ENCODE peak calls at places on chromosome 16, in nine cellular contexts. One of them, this sample, is unnamed. For H3K9me3, the result is how much of the 10 kb centered on the place peaks cover.

GRCh38 chr16:65601781-65602180 is 479.9 kb upstream of the CDH11 start:
- DNase-seq in breast epithelium: no peak
- DNase-seq in body of pancreas: no peak
- DNase-seq in A549: no peak
- DNase-seq in esophagus squamous epithelium: no peak
- DNase-seq in HCT116: no peak
- DNase-seq in endothelial cell of umbilical vein: no peak
- DNase-seq in ovary: no peak
- DNase-seq in suprapubic skin: no peak
- DNase-seq in this sample: peak

GRCh38 chr16:62954144-62955032 is 918.1 kb upstream of the CDH8 start:
- DNase-seq in breast epithelium: no peak
- DNase-seq in body of pancreas: no peak
- DNase-seq in A549: no peak
- DNase-seq in esophagus squamous epithelium: no peak
- DNase-seq in HCT116: no peak
- DNase-seq in endothelial cell of umbilical vein: no peak
- DNase-seq in ovary: no peak
- DNase-seq in suprapubic skin: no peak
- DNase-seq in this sample: no peak

GRCh38 chr16:404971-405486 is 3.3 kb downstream of the DECR2 start:
- DNase-seq in breast epithelium: no peak
- DNase-seq in body of pancreas: no peak
- DNase-seq in A549: no peak
- DNase-seq in esophagus squamous epithelium: no peak
- DNase-seq in HCT116: no peak
- DNase-seq in endothelial cell of umbilical vein: no peak
- DNase-seq in ovary: no peak
- DNase-seq in suprapubic skin: no peak
- DNase-seq in this sample: no peak

GRCh38 chr16:60142991-60143705 is 1409.0 kb upstream of the GOT2 start:
- DNase-seq in breast epithelium: no peak
- DNase-seq in body of pancreas: no peak
- DNase-seq in A549: no peak
- DNase-seq in esophagus squamous epithelium: no peak
- DNase-seq in HCT116: no peak
- DNase-seq in endothelial cell of umbilical vein: peak
- DNase-seq in ovary: no peak
- DNase-seq in suprapubic skin: no peak
- DNase-seq in this sample: no peak

GRCh38 chr16:73228649-73229048 is 180.7 kb upstream of the ZFHX3 start:
- DNase-seq in breast epithelium: no peak
- DNase-seq in body of pancreas: no peak
- DNase-seq in A549: no peak
- DNase-seq in esophagus squamous epithelium: no peak
- DNase-seq in HCT116: no peak
- DNase-seq in endothelial cell of umbilical vein: peak
- DNase-seq in ovary: no peak
- DNase-seq in suprapubic skin: no peak
- DNase-seq in this sample: no peak

GRCh38 chr16:78437352-78437968 is 338.0 kb downstream of the WWOX start:
- DNase-seq in breast epithelium: no peak
- DNase-seq in body of pancreas: peak
- DNase-seq in A549: peak
- DNase-seq in esophagus squamous epithelium: no peak
- DNase-seq in HCT116: no peak
- DNase-seq in endothelial cell of umbilical vein: peak
- DNase-seq in ovary: peak
- DNase-seq in suprapubic skin: no peak
- DNase-seq in this sample: peak

GRCh38 chr16:79664407-79664806 is 63.9 kb upstream of the MAF start:
- DNase-seq in breast epithelium: no peak
- DNase-seq in body of pancreas: no peak
- DNase-seq in A549: no peak
- DNase-seq in esophagus squamous epithelium: no peak
- DNase-seq in HCT116: no peak
- DNase-seq in endothelial cell of umbilical vein: no peak
- DNase-seq in ovary: no peak
- DNase-seq in suprapubic skin: no peak
- DNase-seq in this sample: no peak

GRCh38 chr16:80663078-80663477 is 122.3 kb downstream of the DYNLRB2 start:
- DNase-seq in breast epithelium: no peak
- DNase-seq in body of pancreas: no peak
- DNase-seq in A549: no peak
- DNase-seq in esophagus squamous epithelium: no peak
- DNase-seq in HCT116: no peak
- DNase-seq in endothelial cell of umbilical vein: no peak
- DNase-seq in ovary: no peak
- DNase-seq in suprapubic skin: no peak
- DNase-seq in this sample: no peak

GRCh38 chr16:83996481-83997252 is 28.6 kb downstream of the NECAB2 start:
- DNase-seq in breast epithelium: no peak
- DNase-seq in body of pancreas: no peak
- DNase-seq in A549: peak
- DNase-seq in esophagus squamous epithelium: no peak
- DNase-seq in HCT116: no peak
- DNase-seq in endothelial cell of umbilical vein: no peak
- DNase-seq in ovary: no peak
- DNase-seq in suprapubic skin: no peak
- DNase-seq in this sample: no peak

GRCh38 chr16:165539-166374 is at the start of gene HBM:
- DNase-seq in breast epithelium: no peak
- DNase-seq in body of pancreas: no peak
- DNase-seq in A549: no peak
- DNase-seq in esophagus squamous epithelium: no peak
- DNase-seq in HCT116: no peak
- DNase-seq in endothelial cell of umbilical vein: no peak
- DNase-seq in ovary: no peak
- DNase-seq in suprapubic skin: no peak
- DNase-seq in this sample: no peak

GRCh38 chr16:82631701-82632685 is 5.2 kb downstream of the CDH13 start:
- DNase-seq in breast epithelium: no peak
- DNase-seq in body of pancreas: no peak
- DNase-seq in A549: no peak
- DNase-seq in esophagus squamous epithelium: no peak
- DNase-seq in HCT116: no peak
- DNase-seq in endothelial cell of umbilical vein: no peak
- DNase-seq in ovary: no peak
- DNase-seq in suprapubic skin: no peak
- DNase-seq in this sample: no peak

GRCh38 chr16:16996830-16997229 is 473.9 kb downstream of the XYLT1 start:
- DNase-seq in breast epithelium: no peak
- DNase-seq in body of pancreas: no peak
- DNase-seq in A549: no peak
- DNase-seq in esophagus squamous epithelium: no peak
- DNase-seq in HCT116: no peak
- DNase-seq in endothelial cell of umbilical vein: no peak
- DNase-seq in ovary: no peak
- DNase-seq in suprapubic skin: no peak
- DNase-seq in this sample: no peak

GRCh38 chr16:1102921-1103648 is 7.0 kb upstream of the C1QTNF8 start:
- DNase-seq in breast epithelium: no peak
- DNase-seq in body of pancreas: peak
- DNase-seq in A549: peak
- DNase-seq in esophagus squamous epithelium: no peak
- DNase-seq in HCT116: no peak
- DNase-seq in endothelial cell of umbilical vein: peak
- DNase-seq in ovary: peak
- DNase-seq in suprapubic skin: no peak
- DNase-seq in this sample: no peak

DNA sequence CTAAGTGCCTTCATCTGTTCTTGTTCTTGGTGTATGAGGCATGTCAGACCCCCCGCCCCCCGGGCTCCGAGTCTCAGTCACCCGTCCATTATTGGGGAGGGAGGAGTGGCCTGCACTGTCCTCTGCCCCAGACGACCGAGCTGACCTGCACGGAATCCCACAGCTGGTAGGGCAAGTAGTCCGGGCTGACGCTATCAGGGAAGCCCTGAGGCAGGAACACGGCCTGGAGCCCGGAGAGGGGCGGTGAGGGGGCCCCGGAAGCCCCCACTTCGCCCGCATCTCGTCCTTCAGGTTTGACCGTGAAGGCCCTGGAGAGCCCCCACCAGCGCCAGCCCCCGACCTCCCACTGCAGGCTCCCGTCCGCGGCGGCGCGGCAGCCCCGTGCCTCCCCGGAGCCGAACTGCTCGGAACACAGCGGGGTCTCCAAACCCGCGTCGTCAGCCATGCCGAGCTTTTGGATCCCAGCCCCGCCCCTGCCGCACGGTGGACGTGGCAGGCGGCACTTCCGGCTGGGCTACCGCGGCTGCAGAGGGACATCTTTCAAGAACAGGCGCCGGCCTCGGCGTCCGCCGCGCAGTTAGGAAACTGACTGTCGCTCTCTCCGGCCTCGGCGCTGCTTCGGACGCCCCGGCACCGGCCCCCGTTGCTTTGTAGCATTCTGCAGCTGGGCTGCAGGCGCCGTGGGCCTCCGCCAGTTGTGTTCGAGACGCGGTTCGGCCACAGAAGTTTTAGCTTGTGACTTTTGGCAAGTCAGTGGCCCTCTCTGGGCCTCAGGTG is at the start of gene RUSF1:
- DNase-seq in breast epithelium: peak
- DNase-seq in body of pancreas: peak
- DNase-seq in A549: peak
- DNase-seq in esophagus squamous epithelium: peak
- DNase-seq in HCT116: peak
- DNase-seq in endothelial cell of umbilical vein: peak
- DNase-seq in ovary: peak
- DNase-seq in suprapubic skin: peak
- DNase-seq in this sample: peak
- TF ChIP-seq POLR2A in breast epithelium: peak
- TF ChIP-seq POLR2A in body of pancreas: peak
- TF ChIP-seq POLR2A in A549: peak
- TF ChIP-seq POLR2A in esophagus squamous epithelium: peak
- TF ChIP-seq POLR2A in HCT116: peak
- TF ChIP-seq POLR2A in endothelial cell of umbilical vein: peak
- TF ChIP-seq POLR2A in ovary: peak
- TF ChIP-seq POLR2A in suprapubic skin: peak
- TF ChIP-seq POLR2A in this sample: peak

GRCh38 chr16:27689711-27690110 is 139.8 kb downstream of the KATNIP start:
- DNase-seq in breast epithelium: no peak
- DNase-seq in body of pancreas: no peak
- DNase-seq in A549: no peak
- DNase-seq in esophagus squamous epithelium: no peak
- DNase-seq in HCT116: no peak
- DNase-seq in endothelial cell of umbilical vein: no peak
- DNase-seq in ovary: no peak
- DNase-seq in suprapubic skin: no peak
- DNase-seq in this sample: no peak

GRCh38 chr16:27692576-27692975 is 142.6 kb downstream of the KATNIP start:
- DNase-seq in breast epithelium: no peak
- DNase-seq in body of pancreas: no peak
- DNase-seq in A549: no peak
- DNase-seq in esophagus squamous epithelium: no peak
- DNase-seq in HCT116: no peak
- DNase-seq in endothelial cell of umbilical vein: no peak
- DNase-seq in ovary: no peak
- DNase-seq in suprapubic skin: no peak
- DNase-seq in this sample: no peak

GRCh38 chr16:27687605-27688004 is 137.7 kb downstream of the KATNIP start:
- DNase-seq in breast epithelium: no peak
- DNase-seq in body of pancreas: no peak
- DNase-seq in A549: no peak
- DNase-seq in esophagus squamous epithelium: no peak
- DNase-seq in HCT116: no peak
- DNase-seq in endothelial cell of umbilical vein: no peak
- DNase-seq in ovary: no peak
- DNase-seq in suprapubic skin: no peak
- DNase-seq in this sample: no peak

GRCh38 chr16:27691717-27692116 is 141.8 kb downstream of the KATNIP start:
- DNase-seq in breast epithelium: no peak
- DNase-seq in body of pancreas: no peak
- DNase-seq in A549: no peak
- DNase-seq in esophagus squamous epithelium: no peak
- DNase-seq in HCT116: no peak
- DNase-seq in endothelial cell of umbilical vein: no peak
- DNase-seq in ovary: no peak
- DNase-seq in suprapubic skin: no peak
- DNase-seq in this sample: no peak

GRCh38 chr16:27690604-27691003 is 140.7 kb downstream of the KATNIP start:
- DNase-seq in breast epithelium: no peak
- DNase-seq in body of pancreas: no peak
- DNase-seq in A549: no peak
- DNase-seq in esophagus squamous epithelium: no peak
- DNase-seq in HCT116: peak
- DNase-seq in endothelial cell of umbilical vein: peak
- DNase-seq in ovary: no peak
- DNase-seq in suprapubic skin: no peak
- DNase-seq in this sample: no peak
- TF ChIP-seq CTCF in breast epithelium: no peak
- TF ChIP-seq CTCF in body of pancreas: peak
- TF ChIP-seq CTCF in A549: peak
- TF ChIP-seq CTCF in esophagus squamous epithelium: peak
- TF ChIP-seq CTCF in HCT116: peak
- TF ChIP-seq CTCF in endothelial cell of umbilical vein: peak
- TF ChIP-seq CTCF in ovary: no peak
- TF ChIP-seq CTCF in suprapubic skin: peak
- TF ChIP-seq CTCF in this sample: no peak

GRCh38 chr16:35150805-35151312 is 1691.4 kb downstream of the TP53TG3F start:
- DNase-seq in breast epithelium: no peak
- DNase-seq in body of pancreas: no peak
- DNase-seq in A549: no peak
- DNase-seq in esophagus squamous epithelium: no peak
- DNase-seq in HCT116: no peak
- DNase-seq in endothelial cell of umbilical vein: no peak
- DNase-seq in ovary: no peak
- DNase-seq in suprapubic skin: no peak
- DNase-seq in this sample: peak
- H3K9me3 ChIP-seq in breast epithelium: under half
- H3K9me3 ChIP-seq in body of pancreas: under half
- H3K9me3 ChIP-seq in A549: under half
- H3K9me3 ChIP-seq in esophagus squamous epithelium: under half
- H3K9me3 ChIP-seq in HCT116: under half
- H3K9me3 ChIP-seq in endothelial cell of umbilical vein: under half
- H3K9me3 ChIP-seq in ovary: under half
- H3K9me3 ChIP-seq in suprapubic skin: under half
- H3K9me3 ChIP-seq in this sample: under half

DNA sequence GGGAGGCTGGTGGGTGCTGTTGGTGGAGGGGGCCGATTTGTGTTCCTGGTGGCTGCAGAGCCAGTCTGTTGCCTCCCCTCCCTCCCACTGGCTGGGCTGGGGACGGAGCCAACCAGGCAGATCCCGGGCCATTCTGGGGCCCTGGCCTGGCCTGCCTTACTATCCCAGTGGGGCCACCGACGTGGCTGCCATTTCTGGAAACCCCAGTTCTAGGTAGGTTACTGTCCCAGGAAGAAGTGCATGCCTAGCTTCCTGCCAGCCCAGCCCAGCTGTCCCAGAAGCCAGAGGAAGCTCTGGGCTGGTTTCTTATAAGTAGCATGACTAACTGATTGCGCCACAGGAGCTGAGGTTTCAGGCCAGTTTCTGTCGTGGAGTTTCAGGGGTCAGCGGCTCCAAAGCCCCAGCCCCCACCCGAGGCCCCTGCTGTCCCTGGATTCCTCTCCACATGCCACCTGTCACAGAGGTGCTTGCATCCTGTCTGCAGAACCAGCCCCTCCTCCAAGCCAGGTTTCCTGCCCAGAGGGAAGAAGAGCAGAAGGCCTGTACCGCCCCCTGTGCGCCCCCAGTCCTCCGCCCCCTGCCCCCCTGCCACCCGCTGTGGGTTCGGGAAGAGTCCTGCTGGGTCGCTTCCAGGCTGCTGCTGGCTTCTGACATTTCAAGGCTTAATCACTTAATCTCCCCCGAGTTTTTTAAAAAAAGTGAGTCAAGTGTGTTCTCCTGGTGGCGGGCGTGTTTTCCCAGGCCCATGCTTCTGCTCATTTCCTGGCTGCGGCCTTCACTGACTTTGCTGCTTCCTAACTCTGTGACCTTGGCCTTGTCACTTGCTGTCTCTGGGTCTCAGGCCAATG is 13.2 kb downstream of the IL4R start:
- DNase-seq in breast epithelium: peak
- DNase-seq in body of pancreas: peak
- DNase-seq in A549: peak
- DNase-seq in esophagus squamous epithelium: peak
- DNase-seq in HCT116: peak
- DNase-seq in endothelial cell of umbilical vein: peak
- DNase-seq in ovary: no peak
- DNase-seq in suprapubic skin: peak
- DNase-seq in this sample: peak
- TF ChIP-seq POLR2A in breast epithelium: no peak
- TF ChIP-seq POLR2A in body of pancreas: peak
- TF ChIP-seq POLR2A in A549: no peak
- TF ChIP-seq POLR2A in esophagus squamous epithelium: no peak
- TF ChIP-seq POLR2A in HCT116: no peak
- TF ChIP-seq POLR2A in endothelial cell of umbilical vein: peak
- TF ChIP-seq POLR2A in ovary: no peak
- TF ChIP-seq POLR2A in suprapubic skin: no peak
- TF ChIP-seq POLR2A in this sample: no peak

This sample was measured in esophagus muscularis mucosa.